ENCODE peak calls at places on chromosomes 7 and 10, in seven cellular contexts. T, V, W, F, P, G and Z are unnamed samples.

GRCh38 chr7:87456247-87456646 is 19.2 kb downstream of the ABCB4 start:
- DNase-seq in G (no peak), P (no peak), T (no peak), F (no peak), W (no peak), V (no peak), Z (no peak)

GRCh38 chr10:44966129-44966815 is 6.7 kb downstream of the RASSF4 start:
- DNase-seq in G (no peak), V (no peak), W (peak; percentile 13), T (no peak), P (no peak), F (no peak), Z (no peak)

GRCh38 chr7:148621563-148621962 is 31.0 kb downstream of the C7orf33 start:
- DNase-seq in W (no peak), P (no peak), V (no peak), T (no peak), G (no peak), F (no peak), Z (no peak)

GRCh38 chr10:69816963-69817605 is 15.4 kb downstream of the COL13A1 start:
- DNase-seq in F (no peak), V (no peak), G (no peak), T (no peak), W (no peak), P (no peak), Z (no peak)

GRCh38 chr7:725223-726005 is 1.1 kb upstream of the DNAAF5 start:
- DNase-seq in P (no peak), W (no peak), V (no peak), T (no peak), G (no peak), F (no peak), Z (no peak)

GRCh38 chr10:76177945-76178344 is 746.5 kb downstream of the LRMDA start:
- DNase-seq in P (peak; percentile 31), F (no peak), W (no peak), V (no peak), T (no peak), G (no peak), Z (no peak)

GRCh38 chr10:73886625-73887024 is 12.3 kb upstream of the CAMK2G start:
- DNase-seq in V (no peak), F (no peak), T (no peak), W (no peak), P (peak; percentile 26), G (no peak), Z (no peak)

GRCh38 chr7:49488573-49488972 is 284.9 kb upstream of the VWC2 start:
- DNase-seq in W (no peak), T (no peak), P (no peak), G (no peak), F (no peak), V (no peak), Z (no peak)

GRCh38 chr10:127888526-127889312 is 4.0 kb downstream of the CLRN3 start:
- DNase-seq in V (no peak), F (no peak), P (no peak), T (no peak), G (no peak), W (no peak), Z (no peak)

GRCh38 chr7:28570970-28571288 is 158.6 kb downstream of the CREB5 start:
- DNase-seq in V (no peak), W (no peak), T (no peak), G (no peak), F (no peak), P (no peak), Z (no peak)

GRCh38 chr10:118967160-118967559 is 62.4 kb upstream of the NANOS1 start:
- DNase-seq in F (no peak), T (no peak), P (no peak), G (no peak), W (no peak), V (no peak), Z (no peak)

GRCh38 chr7:50714851-50715250 is 67.8 kb downstream of the GRB10 start:
- DNase-seq in G (no peak), T (no peak), W (no peak), F (no peak), V (no peak), P (no peak), Z (no peak)

GRCh38 chr7:47461161-47461560 is 120.8 kb downstream of the TNS3 start:
- DNase-seq in V (no peak), P (peak; percentile 97), T (no peak), F (no peak), W (peak; percentile 80), G (no peak), Z (no peak)

GRCh38 chr7:44647981-44648714 is 41.7 kb downstream of the OGDH start:
- DNase-seq in P (peak; percentile 70), W (no peak), F (no peak), G (no peak), V (no peak), T (no peak), Z (no peak)

GRCh38 chr7:33369888-33370287 is 240.5 kb downstream of the BBS9 start:
- DNase-seq in T (no peak), P (no peak), G (no peak), V (no peak), F (no peak), W (no peak), Z (no peak)

GRCh38 chr10:14879055-14879800 is 562 bp downstream of the SUV39H2 start:
- DNase-seq in F (peak; percentile 64), G (peak; percentile 12), W (no peak), V (peak; percentile 22), T (no peak), P (peak; percentile 47), Z (no peak)

GRCh38 chr10:132294196-132294520 is 13.6 kb downstream of the STK32C start:
- DNase-seq in P (no peak), T (no peak), F (no peak), W (no peak), V (no peak), G (no peak), Z (no peak)

GRCh38 chr7:157712666-157713235 is 375.9 kb downstream of the DNAJB6 start:
- DNase-seq in T (no peak), F (no peak), V (no peak), G (no peak), W (no peak), P (no peak), Z (no peak)
- H3K9me3 ChIP-seq in T (no peaks in the 10 kb centered on the region), F (no peaks in the 10 kb centered on the region), V (no peaks in the 10 kb centered on the region), G (no peaks in the 10 kb centered on the region), W (no peaks in the 10 kb centered on the region), P (no peaks in the 10 kb centered on the region), Z (no peaks in the 10 kb centered on the region)

GRCh38 chr7:101900103-101900502 is 82.7 kb downstream of the CUX1 start:
- DNase-seq in V (peak; percentile 94), G (no peak), F (no peak), W (peak; percentile 73), P (peak; percentile 89), T (no peak), Z (no peak)
- H3K4me3 ChIP-seq in V (peak overlapping the region; percentile 50), G (no peak overlapping the region), F (peak overlapping the region; percentile 40), W (peak overlapping the region; percentile 31), P (no peak overlapping the region), T (no peak overlapping the region), Z (peak overlapping the region; percentile 53)

GRCh38 chr7:10684606-10685005 is 289.1 kb upstream of the PHF14 start:
- DNase-seq in W (no peak), V (no peak), G (no peak), P (no peak), T (no peak), F (no peak), Z (no peak)

GRCh38 chr7:10688544-10688943 is 285.1 kb upstream of the PHF14 start:
- DNase-seq in F (no peak), P (no peak), W (no peak), T (no peak), G (no peak), V (no peak), Z (no peak)

GRCh38 chr7:10685040-10685439 is 288.6 kb upstream of the PHF14 start:
- DNase-seq in W (no peak), G (no peak), F (no peak), P (no peak), V (no peak), T (no peak), Z (no peak)
- TF ChIP-seq POLR2A in W (no peak), G (no peak), F (no peak), P (no peak), V (no peak), T (no peak), Z (no peak)

GRCh38 chr7:56605146-56605545 is 488.9 kb upstream of the NUPR2 start:
- DNase-seq in W (no peak), P (no peak), V (no peak), T (no peak), F (no peak), G (no peak), Z (no peak)
- H3K9me3 ChIP-seq in W (no peaks in the 10 kb centered on the region), P (no peaks in the 10 kb centered on the region), V (no peaks in the 10 kb centered on the region), T (no peaks in the 10 kb centered on the region), F (peaks cover 18% of the 10 kb centered on the region), G (no peaks in the 10 kb centered on the region), Z (peaks cover 19% of the 10 kb centered on the region)

GRCh38 chr7:3300221-3300650 is 816 bp upstream of the SDK1 start:
- DNase-seq in V (peak; percentile 16), T (no peak), W (no peak), F (peak; percentile 77), P (no peak), G (no peak), Z (no peak)
- H3K4me3 ChIP-seq in V (peak overlapping the region; percentile 34), T (peak overlapping the region; percentile 53), W (peak overlapping the region; percentile 84), F (peak overlapping the region; percentile 66), P (no peak overlapping the region), G (peak overlapping the region; percentile 49), Z (peak overlapping the region; percentile 79)

GRCh38 chr7:21508538-21508937 is 34.3 kb upstream of the DNAH11 start:
- DNase-seq in V (no peak), G (no peak), W (no peak), T (no peak), P (no peak), F (no peak), Z (no peak)
- TF ChIP-seq POLR2A in V (no peak), G (no peak), W (no peak), T (no peak), P (no peak), F (no peak), Z (no peak)

GRCh38 chr7:158190756-158191155 is 396.9 kb downstream of the PTPRN2 start:
- DNase-seq in G (no peak), W (no peak), F (no peak), T (no peak), V (no peak), P (no peak), Z (no peak)

GRCh38 chr7:158193446-158193845 is 394.2 kb downstream of the PTPRN2 start:
- DNase-seq in T (no peak), W (no peak), P (no peak), V (no peak), G (no peak), F (no peak), Z (no peak)

GRCh38 chr7:158192956-158193355 is 394.7 kb downstream of the PTPRN2 start:
- DNase-seq in F (no peak), G (no peak), V (no peak), P (no peak), W (no peak), T (no peak), Z (no peak)

GRCh38 chr7:158192184-158192835 is 395.3 kb downstream of the PTPRN2 start:
- DNase-seq in P (no peak), G (no peak), F (no peak), W (no peak), V (no peak), T (no peak), Z (no peak)

GRCh38 chr7:158191671-158192070 is 396.0 kb downstream of the PTPRN2 start:
- DNase-seq in F (no peak), P (no peak), W (no peak), V (no peak), G (no peak), T (no peak), Z (no peak)
- H3K9me3 ChIP-seq in F (peaks cover 34% of the 10 kb centered on the region), P (no peaks in the 10 kb centered on the region), W (no peaks in the 10 kb centered on the region), V (no peaks in the 10 kb centered on the region), G (no peaks in the 10 kb centered on the region), T (no peaks in the 10 kb centered on the region), Z (no peaks in the 10 kb centered on the region)

GRCh38 chr10:133306941-133307379 is 1.7 kb downstream of the TUBGCP2 start:
- DNase-seq in F (no peak), G (no peak), P (no peak), T (no peak), W (no peak), V (no peak), Z (no peak)
- H3K4me3 ChIP-seq in F (peak overlapping the region; percentile 100), G (no peak overlapping the region), P (no peak overlapping the region), T (no peak overlapping the region), W (peak overlapping the region; percentile 78), V (peak overlapping the region; percentile 86), Z (no peak overlapping the region)